ENCODE peak calls at places on chromosomes 16 and 17, in eight cellular contexts. G, V, Q, R, M, A, B and K are unnamed samples.

GRCh38 chr17:21505819-21506815 is 130.0 kb downstream of the KCNJ12 start:
- DNase-seq in B (no peak), M (no peak), G (no peak), V (no peak), R (no peak), A (no peak), Q (no peak), K (no peak)

GRCh38 chr17:5419959-5420653 is at the start of gene RPAIN:
- DNase-seq in G (peak), B (peak), V (peak), Q (peak), R (peak), A (peak), M (peak), K (peak)

GRCh38 chr16:78821335-78821734 is 721.9 kb downstream of the WWOX start:
- DNase-seq in A (no peak), V (no peak), G (no peak), M (no peak), B (no peak), R (no peak), Q (no peak), K (no peak)

GRCh38 chr17:46887717-46888116 is 35.2 kb upstream of the GOSR2 start:
- DNase-seq in M (no peak), A (no peak), B (no peak), V (no peak), Q (no peak), G (no peak), R (no peak), K (no peak)

GRCh38 chr16:89143911-89144675 is 27.5 kb upstream of the CDH15 start:
- DNase-seq in G (no peak), V (no peak), M (no peak), Q (no peak), R (no peak), B (no peak), A (peak), K (no peak)

GRCh38 chr17:81481011-81481799 is 31.4 kb downstream of the ACTG1 start:
- DNase-seq in G (peak), B (peak), R (peak), V (peak), M (peak), A (peak), Q (no peak), K (no peak)

GRCh38 chr17:63455417-63455816 is 9.3 kb upstream of the CYB561 start:
- DNase-seq in A (no peak), M (no peak), R (no peak), V (no peak), B (no peak), G (no peak), Q (no peak), K (no peak)

GRCh38 chr17:59365383-59365981 is 34.0 kb downstream of the YPEL2 start:
- DNase-seq in Q (no peak), R (no peak), G (no peak), V (peak), M (no peak), A (no peak), B (no peak), K (no peak)

GRCh38 chr17:45172541-45173286 is 11.0 kb downstream of the HEXIM2 start:
- DNase-seq in B (peak), Q (no peak), A (peak), M (peak), G (peak), R (no peak), V (peak), K (no peak)

GRCh38 chr17:44308865-44309264 is 464 bp downstream of the RUNDC3A start:
- DNase-seq in Q (no peak), R (no peak), G (no peak), B (no peak), A (no peak), M (no peak), V (no peak), K (no peak)

GRCh38 chr16:3580271-3580670 is 3.1 kb upstream of the NLRC3 start:
- DNase-seq in Q (no peak), A (no peak), V (no peak), B (no peak), M (no peak), R (no peak), G (no peak), K (no peak)

GRCh38 chr16:11272921-11273720 is at the start of gene PRM3:
- DNase-seq in Q (no peak), G (no peak), V (no peak), B (no peak), A (no peak), R (no peak), M (no peak), K (no peak)

GRCh38 chr17:50180066-50180465 is 14.3 kb downstream of the SGCA start:
- DNase-seq in G (no peak), V (peak), M (no peak), Q (no peak), R (no peak), B (no peak), A (no peak), K (no peak)

GRCh38 chr16:84823484-84823883 is 3.7 kb downstream of the CRISPLD2 start:
- DNase-seq in Q (no peak), R (no peak), G (no peak), B (peak), A (no peak), M (peak), V (no peak), K (no peak)

GRCh38 chr17:64534187-64534586 is 27.4 kb downstream of the CEP95 start:
- DNase-seq in G (no peak), A (no peak), Q (no peak), M (no peak), R (no peak), V (no peak), B (no peak), K (no peak)

GRCh38 chr17:59331929-59332889 is 754 bp downstream of the YPEL2 start:
- DNase-seq in V (peak), G (peak), A (peak), M (peak), Q (no peak), B (peak), R (no peak), K (no peak)

GRCh38 chr17:67947325-67947813 is 48.9 kb downstream of the C17orf58 start:
- DNase-seq in G (no peak), B (no peak), Q (no peak), M (no peak), V (no peak), R (no peak), A (no peak), K (no peak)

GRCh38 chr16:68227183-68227793 is 8.6 kb downstream of the ESRP2 start:
- DNase-seq in B (no peak), V (no peak), Q (no peak), A (no peak), G (no peak), R (no peak), M (no peak), K (no peak)

GRCh38 chr17:74244543-74244942 is 29.5 kb upstream of the DNAI2 start:
- DNase-seq in G (no peak), V (no peak), R (no peak), Q (peak), B (no peak), A (no peak), M (no peak), K (no peak)

GRCh38 chr17:32584792-32585191 is 98.0 kb downstream of the CDK5R1 start:
- DNase-seq in V (no peak), G (no peak), R (no peak), A (no peak), B (no peak), Q (no peak), M (no peak), K (no peak)

GRCh38 chr17:18994626-18995025 is 9.9 kb downstream of the FAM83G start:
- DNase-seq in V (no peak), R (no peak), M (peak), B (peak), A (no peak), Q (no peak), G (no peak), K (no peak)

GRCh38 chr16:3579776-3580175 is 2.6 kb upstream of the NLRC3 start:
- DNase-seq in M (no peak), R (no peak), A (no peak), B (no peak), Q (no peak), G (no peak), V (no peak), K (no peak)

GRCh38 chr16:57130950-57131321 is 38.6 kb downstream of the CPNE2 start:
- DNase-seq in G (no peak), M (no peak), R (no peak), Q (no peak), V (no peak), B (no peak), A (no peak), K (no peak)
- H3K4me3 ChIP-seq in G (no peak), M (no peak), R (no peak), Q (no peak), V (no peak), B (no peak), A (no peak), K (no peak)

DNA sequence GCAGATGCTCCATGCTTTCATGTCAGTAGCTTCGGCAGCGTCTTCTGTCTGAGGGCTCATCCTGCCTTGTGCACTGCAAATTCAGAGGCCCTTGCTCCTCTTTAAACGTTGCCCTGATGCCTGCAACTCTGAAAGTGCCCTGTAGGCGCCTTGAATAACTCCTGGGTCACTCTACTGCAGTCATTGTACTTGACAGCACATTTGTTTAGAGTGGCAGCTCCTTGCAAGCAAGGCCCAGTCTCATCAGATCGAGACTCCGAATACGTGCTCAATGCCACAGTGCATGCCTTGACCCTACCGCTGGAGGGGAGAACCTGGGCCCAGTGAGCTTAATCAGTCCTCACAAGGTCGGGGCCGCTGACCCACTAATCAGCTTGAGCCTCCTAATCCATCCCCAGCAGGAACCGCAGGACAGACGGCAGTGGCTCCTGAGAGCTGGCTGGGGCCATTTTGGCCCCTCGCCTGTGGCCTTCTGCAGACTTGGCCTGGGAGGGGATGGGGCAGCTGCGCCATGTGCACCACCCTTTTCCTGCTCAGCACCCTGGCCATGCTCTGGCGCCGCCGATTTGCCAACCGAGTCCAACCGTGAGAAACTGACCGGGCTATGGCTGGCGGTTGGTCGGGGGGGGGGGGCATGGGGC is at the start of gene PRCD:
- DNase-seq in M (no peak), R (no peak), G (no peak), Q (no peak), V (no peak), A (peak), B (no peak), K (no peak)
- H3K4me3 ChIP-seq in M (peak), R (no peak), G (peak), Q (peak), V (peak), A (no peak), B (peak), K (no peak)

DNA sequence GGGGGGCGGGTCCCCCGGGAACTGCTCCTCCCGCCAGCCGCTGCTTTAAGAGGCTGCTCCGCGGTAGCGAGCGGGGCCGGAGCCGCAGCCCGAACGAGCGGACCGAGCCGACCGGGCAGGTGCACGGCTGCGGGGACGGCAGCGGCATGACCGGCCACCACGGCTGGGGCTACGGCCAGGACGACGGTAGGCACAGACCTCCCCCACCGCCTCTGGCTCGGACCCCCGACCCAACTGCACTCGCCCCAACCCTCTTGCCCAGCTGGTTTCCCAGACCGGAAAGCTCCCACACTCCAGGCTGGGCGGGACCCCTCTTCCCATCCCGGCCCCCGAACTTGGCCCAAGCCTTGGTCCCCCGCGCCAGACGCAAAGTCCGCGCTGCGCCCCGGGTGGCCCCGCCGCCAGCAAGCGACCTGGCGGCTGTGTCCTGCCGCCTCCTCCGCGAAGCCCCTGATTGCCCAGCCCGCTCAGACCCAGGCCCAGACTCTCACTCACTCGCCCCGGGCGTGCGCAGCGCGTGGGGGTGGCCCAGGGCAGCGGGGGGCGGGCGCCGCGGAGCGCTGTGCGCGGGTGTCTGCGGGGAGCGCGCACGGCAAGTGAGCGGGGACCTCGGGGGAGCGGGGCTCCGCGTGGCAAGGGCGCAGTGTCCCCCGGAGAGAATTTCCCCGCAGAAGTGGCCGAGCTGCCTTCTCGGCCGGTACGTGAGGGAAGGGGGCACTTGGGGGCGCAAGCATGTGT is at the start of gene CA7:
- DNase-seq in M (no peak), B (no peak), Q (no peak), A (no peak), R (no peak), V (no peak), G (no peak), K (no peak)
- H3K4me3 ChIP-seq in M (peak), B (peak), Q (peak), A (peak), R (peak), V (peak), G (peak), K (no peak)

DNA sequence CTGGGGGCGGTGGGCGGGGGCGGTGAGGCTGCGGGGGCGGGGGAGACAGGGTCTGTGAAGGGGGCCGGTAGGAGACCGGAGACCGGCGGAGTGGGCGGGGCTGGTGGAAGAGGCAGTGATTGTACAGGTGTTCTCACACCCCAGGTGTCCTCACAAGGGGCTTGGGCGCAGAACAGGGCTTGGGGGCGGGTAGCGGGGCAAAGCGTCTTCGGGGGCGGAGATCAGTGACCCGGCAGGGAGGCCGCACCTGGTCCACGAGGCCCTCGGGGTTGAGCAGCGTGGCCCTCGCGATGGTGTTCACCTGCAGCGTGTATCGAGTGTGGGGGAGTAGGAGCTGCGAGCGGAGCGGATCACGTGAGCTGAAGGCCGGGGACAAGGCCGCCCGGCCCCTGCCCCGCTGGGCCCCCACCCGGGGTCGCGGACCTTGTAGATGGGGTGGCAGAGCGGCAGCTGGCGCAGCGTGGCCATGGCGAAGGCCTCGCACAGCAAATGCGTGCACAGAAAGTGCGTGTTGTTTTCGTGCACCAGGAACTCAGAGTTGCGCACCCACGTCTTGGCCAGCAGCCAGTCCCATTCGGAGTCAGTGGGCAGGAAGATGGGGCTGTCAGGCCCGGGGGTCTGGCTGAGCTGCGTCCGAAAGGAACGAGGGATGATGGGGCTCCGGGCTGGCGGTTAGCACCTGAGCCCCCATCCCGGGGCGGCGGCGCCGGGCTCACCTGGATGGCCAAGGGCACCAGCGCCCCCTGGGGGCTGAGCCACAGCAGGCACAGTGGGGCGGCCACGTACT is 8.5 kb downstream of the ALOXE3 start:
- DNase-seq in R (peak), V (peak), A (peak), G (no peak), B (peak), M (peak), Q (no peak), K (no peak)
- H3K4me3 ChIP-seq in R (peak), V (no peak), A (no peak), G (peak), B (peak), M (peak), Q (peak), K (no peak)

GRCh38 chr16:72787519-72788268 is 260.2 kb downstream of the ZFHX3 start:
- DNase-seq in M (peak), G (peak), B (peak), V (peak), A (peak), Q (peak), R (peak), K (peak)
- H3K4me3 ChIP-seq in M (peak), G (peak), B (peak), V (peak), A (peak), Q (peak), R (peak), K (peak)

GRCh38 chr16:53518550-53519416 is 15.8 kb upstream of the AKTIP start:
- DNase-seq in G (peak), A (no peak), V (peak), B (peak), M (peak), Q (no peak), R (peak), K (peak)
- H3K4me3 ChIP-seq in G (peak), A (no peak), V (peak), B (no peak), M (no peak), Q (no peak), R (peak), K (peak)